ENCODE peak calls at places on chromosome 15, in six cellular contexts. I is H9, G is IMR-90, S is H1, A is neuronal stem cell, E is mesenchymal stem cell. U is an unnamed sample. For H3K27me3, the result is how much of the 10 kb centered on the place peaks cover.

GRCh38 chr15:41932511-41932910 is 38.7 kb upstream of the SPTBN5 start:
- DNase-seq in E (no peak), G (no peak), A (no peak), S (no peak), I (peak), U (no peak)

GRCh38 chr15:73632670-73633058 is 525 bp downstream of the NPTN start:
- DNase-seq in A (peak), S (peak), I (no peak), G (no peak), E (no peak), U (no peak)

GRCh38 chr15:63870043-63870394 is 36.3 kb upstream of the HERC1 start:
- DNase-seq in I (no peak), G (no peak), A (no peak), S (no peak), E (peak), U (no peak)

GRCh38 chr15:22891426-22892210 is 53.2 kb downstream of the NIPA2 start:
- DNase-seq in I (no peak), E (no peak), S (no peak), A (no peak), G (no peak), U (no peak)

GRCh38 chr15:89669309-89669865 is 9.8 kb downstream of the PLIN1 start:
- DNase-seq in A (no peak), I (no peak), S (no peak), E (no peak), G (no peak), U (no peak)

GRCh38 chr15:52095597-52096262 is 16.8 kb downstream of the BCL2L10 start:
- DNase-seq in A (no peak), I (no peak), E (peak), G (peak), S (no peak), U (no peak)

GRCh38 chr15:38696120-38696727 is 131.6 kb upstream of the RASGRP1 start:
- DNase-seq in I (no peak), A (no peak), G (peak), S (no peak), E (peak), U (no peak)

GRCh38 chr15:87722941-87723691 is 533.4 kb downstream of the NTRK3 start:
- DNase-seq in I (no peak), S (no peak), G (peak), E (no peak), A (no peak), U (no peak)

GRCh38 chr15:94638183-94638582 is 406.8 kb downstream of the MCTP2 start:
- DNase-seq in E (no peak), S (peak), G (no peak), I (peak), A (no peak), U (peak)

GRCh38 chr15:81749667-81750360 is 296.0 kb downstream of the MEX3B start:
- DNase-seq in S (no peak), E (no peak), I (no peak), G (no peak), A (no peak), U (no peak)

GRCh38 chr15:58357529-58358476 is 74.0 kb upstream of the LIPC start:
- DNase-seq in I (peak), G (peak), E (peak), A (no peak), S (no peak), U (peak)

GRCh38 chr15:98067339-98067738 is 106.8 kb downstream of the ARRDC4 start:
- DNase-seq in E (no peak), A (no peak), S (no peak), I (no peak), G (peak), U (no peak)

GRCh38 chr15:58190419-58190818 is 52.2 kb downstream of the AQP9 start:
- DNase-seq in E (no peak), A (no peak), S (no peak), I (no peak), G (peak), U (no peak)

GRCh38 chr15:73851679-73852078 is 21.7 kb upstream of the TBC1D21 start:
- DNase-seq in A (peak), G (peak), I (peak), E (peak), S (peak), U (peak)

GRCh38 chr15:80512729-80513670 is 108.8 kb downstream of the ARNT2 start:
- DNase-seq in G (no peak), S (peak), A (no peak), E (no peak), I (no peak), U (no peak)

GRCh38 chr15:76337047-76337738 is 620 bp downstream of the ISL2 start:
- DNase-seq in A (no peak), E (peak), G (peak), I (no peak), S (no peak), U (peak)

GRCh38 chr15:68463444-68463843 is 31.5 kb upstream of the ITGA11 start:
- DNase-seq in E (no peak), G (no peak), I (no peak), A (no peak), S (no peak), U (no peak)

GRCh38 chr15:78092111-78093041 is at the start of gene SH2D7:
- DNase-seq in E (peak), I (no peak), S (no peak), G (no peak), A (no peak), U (no peak)

GRCh38 chr15:80367094-80367493 is 37.1 kb upstream of the ARNT2 start:
- DNase-seq in A (no peak), I (peak), E (no peak), G (peak), S (peak), U (peak)

GRCh38 chr15:82554351-82554750 is 14.1 kb upstream of the RPS17 start:
- DNase-seq in I (no peak), A (no peak), S (no peak), E (no peak), G (no peak), U (no peak)

GRCh38 chr15:60760646-60761504 is 281.9 kb upstream of the ICE2 start:
- DNase-seq in G (peak), A (no peak), I (no peak), E (peak), S (no peak), U (no peak)

GRCh38 chr15:78449220-78449999 is 11.4 kb downstream of the IREB2 start:
- DNase-seq in A (no peak), G (no peak), I (no peak), E (peak), S (no peak), U (no peak)

GRCh38 chr15:58398053-58398452 is 33.7 kb upstream of the LIPC start:
- DNase-seq in G (no peak), I (no peak), E (no peak), S (no peak), A (no peak), U (peak)

GRCh38 chr15:37219211-37219701 is 118.9 kb upstream of the MEIS2 start:
- DNase-seq in G (no peak), S (no peak), E (no peak), A (no peak), I (no peak), U (no peak)

GRCh38 chr15:51973775-51974174 is 2.2 kb upstream of the LEO1 start:
- DNase-seq in E (no peak), G (no peak), I (no peak), A (no peak), S (no peak), U (no peak)

GRCh38 chr15:65068436-65068835 is 645 bp upstream of the RASL12 start:
- DNase-seq in E (no peak), I (no peak), S (no peak), G (no peak), A (no peak), U (no peak)

DNA sequence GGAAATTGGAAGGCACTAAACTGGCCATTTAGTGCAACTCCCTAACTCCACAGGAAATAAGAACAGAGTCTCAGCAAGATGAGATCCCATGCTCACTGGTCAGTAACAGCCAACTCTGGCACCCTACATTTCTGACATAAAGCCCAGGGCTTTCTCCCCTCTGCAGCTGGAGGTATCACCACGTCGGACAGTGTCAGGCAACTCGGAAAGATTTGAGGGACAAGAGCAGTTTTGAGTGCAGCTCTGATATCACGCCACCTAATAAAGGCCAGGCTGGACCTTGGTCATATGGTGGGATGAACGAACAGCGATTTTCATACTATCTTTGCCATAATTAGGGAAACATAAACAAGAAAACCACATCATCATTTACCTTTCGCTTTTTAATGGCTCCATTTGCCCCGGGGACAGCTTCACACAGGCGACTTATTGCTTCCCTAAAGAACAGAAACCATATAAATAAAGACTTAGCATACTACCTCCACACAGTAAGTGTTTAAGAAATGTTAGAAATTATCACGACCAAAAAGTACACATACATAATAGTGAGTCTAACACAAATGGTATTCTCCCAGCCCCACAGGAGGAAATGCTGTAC is 12.5 kb downstream of the EID1 start:
- DNase-seq in A (no peak), E (no peak), S (no peak), G (peak), I (no peak), U (no peak)
- H2BK15ac ChIP-seq in A (no peak), E (no peak), S (no peak), G (peak), I (no peak), U (no peak)

DNA sequence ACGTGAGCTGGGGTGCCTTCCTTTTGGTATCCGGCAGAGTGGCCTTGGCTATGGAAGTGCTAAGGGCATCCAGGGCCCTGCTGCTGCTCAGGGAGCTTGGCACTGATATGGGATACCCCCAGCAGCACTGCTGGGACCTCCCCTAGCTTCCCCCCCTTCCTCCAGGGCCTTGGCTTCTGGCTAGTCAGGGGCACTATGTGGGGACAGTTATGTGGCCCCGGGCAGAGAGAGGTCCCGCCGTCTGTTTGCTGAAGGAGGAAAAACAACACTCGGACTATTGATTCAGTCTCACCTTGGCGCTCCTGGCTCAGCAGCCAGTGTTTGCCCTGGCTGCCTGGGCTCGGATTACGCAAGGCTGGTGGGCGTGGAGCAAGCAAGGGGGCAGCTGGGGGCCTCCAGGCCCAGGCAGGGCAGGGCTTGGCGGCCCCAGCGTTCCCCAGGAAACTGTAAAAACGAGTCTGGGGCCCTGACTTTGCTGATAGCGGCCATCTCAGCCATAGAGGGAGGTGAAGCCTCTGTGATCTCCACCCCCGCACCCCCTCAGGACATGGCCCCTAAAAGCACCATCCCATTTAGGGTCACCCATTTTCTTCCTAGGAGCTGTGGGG is 5.7 kb downstream of the FURIN start:
- DNase-seq in E (peak), A (no peak), I (peak), G (no peak), S (peak), U (peak)
- H3K18ac ChIP-seq in E (peak), A (no peak), I (no peak), G (no peak), S (peak), U (no peak)

GRCh38 chr15:56821721-56822425 is 88.6 kb upstream of the ZNF280D start:
- DNase-seq in E (peak), I (peak), A (peak), S (peak), G (peak), U (peak)
- H3K27me3 ChIP-seq in E (under half), I (under half), A (under half), S (under half), G (under half), U (under half)

GRCh38 chr15:29070471-29071192 is 184.9 kb downstream of the APBA2 start:
- DNase-seq in A (no peak), I (no peak), G (no peak), S (no peak), E (no peak), U (no peak)
- H2BK15ac ChIP-seq in A (no peak), I (no peak), G (no peak), S (no peak), E (no peak), U (no peak)

DNA sequence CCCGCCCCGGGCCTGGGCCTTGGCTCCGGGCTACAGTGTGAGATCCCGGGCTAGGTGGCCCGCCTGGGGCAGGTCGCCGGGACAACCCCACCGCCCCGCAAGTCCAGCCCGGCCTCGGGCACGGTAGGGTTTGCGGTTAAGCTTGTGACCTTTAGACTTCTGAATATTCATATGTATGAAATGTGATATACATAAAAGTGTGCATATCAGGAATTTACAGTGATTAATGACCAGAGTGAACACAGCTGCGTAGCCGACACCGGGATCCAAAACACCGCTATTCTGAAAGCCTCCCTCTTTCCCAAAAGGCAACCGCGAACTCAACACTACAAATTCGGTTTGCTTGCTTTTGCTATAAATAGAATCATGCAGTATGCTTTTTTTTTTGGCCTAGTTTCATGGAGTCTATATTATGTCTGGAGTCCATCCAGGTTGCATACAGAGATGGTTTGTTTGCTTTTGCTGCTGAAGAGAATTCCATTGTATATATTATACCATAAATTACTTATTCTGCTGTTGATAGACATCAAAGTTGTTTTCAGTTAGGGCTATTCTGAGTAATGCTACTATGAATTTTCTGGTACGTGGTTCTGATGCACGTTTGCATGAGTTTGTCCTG is 668 bp upstream of the SNRPA1 start:
- DNase-seq in A (no peak), I (no peak), G (peak), E (peak), S (no peak), U (no peak)
- H3K18ac ChIP-seq in A (peak), I (no peak), G (no peak), E (peak), S (peak), U (peak)

GRCh38 chr15:45133561-45133920 is 3.7 kb downstream of the DUOX1 start:
- DNase-seq in G (no peak), I (no peak), A (no peak), S (no peak), E (no peak), U (no peak)
- H3K27me3 ChIP-seq in G (half or more), I (half or more), A (half or more), S (half or more), E (half or more), U (half or more)

U was measured in mesendoderm.